ENCODE peak calls at places on chromosomes 5 and 9, in six cellular contexts. A is uterus, C is Calu3, Y is NCI-H748 treated with DMSO at 0.1 percent for 48 hours, Q is dermis microvascular lymphatic vessel endothelial cell, T is Caco-2. K is an unnamed sample.

GRCh38 chr9:110578896-110579752 is at the start of gene SVEP1:
- DNase-seq in T (peak), Y (peak), C (no peak), Q (peak), A (peak), K (no peak)

GRCh38 chr5:54115768-54116403 is 194.5 kb downstream of the ARL15 start:
- DNase-seq in C (no peak), Q (no peak), T (no peak), Y (no peak), A (no peak), K (peak)

GRCh38 chr9:69326261-69326660 is 1.2 kb downstream of the ENTREP1 start:
- DNase-seq in Q (no peak), A (no peak), Y (no peak), T (no peak), C (no peak), K (no peak)

GRCh38 chr5:1555011-1555807 is 31.4 kb upstream of the LPCAT1 start:
- DNase-seq in A (peak), Q (no peak), Y (peak), T (no peak), C (peak), K (no peak)

GRCh38 chr5:144142030-144142825 is 28.2 kb downstream of the YIPF5 start:
- DNase-seq in C (no peak), T (peak), Y (peak), Q (peak), A (no peak), K (peak)

GRCh38 chr5:158658439-158659230 is 441.1 kb downstream of the EBF1 start:
- DNase-seq in A (no peak), Q (no peak), Y (no peak), T (no peak), C (no peak), K (no peak)

GRCh38 chr9:87796232-87796631 is 70.3 kb downstream of the CTSL start:
- DNase-seq in T (no peak), C (no peak), A (no peak), Q (no peak), Y (no peak), K (no peak)

GRCh38 chr5:54719384-54720306 is 202.1 kb downstream of the SNX18 start:
- DNase-seq in T (no peak), Q (peak), A (no peak), C (no peak), Y (no peak), K (no peak)

GRCh38 chr5:171295299-171295698 is 13.7 kb upstream of the TLX3 start:
- DNase-seq in A (no peak), Q (peak), Y (no peak), T (no peak), C (no peak), K (no peak)

GRCh38 chr5:161273410-161273809 is 273.1 kb downstream of the GABRB2 start:
- DNase-seq in T (no peak), A (no peak), C (no peak), Q (no peak), Y (no peak), K (no peak)

GRCh38 chr5:139104577-139105271 is 93.4 kb downstream of the SIL1 start:
- DNase-seq in T (no peak), Q (no peak), Y (no peak), C (no peak), A (peak), K (no peak)

GRCh38 chr5:168916852-168917251 is 337.7 kb upstream of the PANK3 start:
- DNase-seq in Q (no peak), A (no peak), T (no peak), C (no peak), Y (no peak), K (no peak)

GRCh38 chr5:62791059-62791458 is 212.4 kb downstream of the LRRC70 start:
- DNase-seq in C (peak), A (no peak), Q (peak), Y (no peak), T (no peak), K (no peak)

GRCh38 chr9:31032206-31032605 is 1352.2 kb upstream of the ACO1 start:
- DNase-seq in Q (no peak), T (no peak), A (no peak), C (no peak), Y (no peak), K (no peak)

GRCh38 chr5:154273028-154273617 is 82.6 kb downstream of the GALNT10 start:
- DNase-seq in Y (no peak), Q (no peak), T (peak), C (no peak), A (peak), K (no peak)

GRCh38 chr5:126931968-126932622 is 98.3 kb downstream of the MARCHF3 start:
- DNase-seq in Y (no peak), A (no peak), T (no peak), Q (no peak), C (no peak), K (no peak)

GRCh38 chr9:69671904-69672827 is at the start of gene APBA1:
- DNase-seq in A (peak), Y (peak), C (peak), Q (peak), T (peak), K (peak)

GRCh38 chr9:72592501-72593403 is 71.3 kb downstream of the TMC1 start:
- DNase-seq in C (peak), Y (peak), T (peak), A (no peak), Q (peak), K (peak)

GRCh38 chr5:179258001-179258921 is 87.0 kb downstream of the ADAMTS2 start:
- DNase-seq in C (no peak), A (peak), Y (no peak), Q (no peak), T (no peak), K (no peak)

GRCh38 chr9:1362845-1363244 is 312.7 kb downstream of the DMRT2 start:
- DNase-seq in Y (no peak), A (no peak), C (no peak), T (no peak), Q (no peak), K (no peak)

GRCh38 chr5:128216860-128217531 is 133.4 kb downstream of the SLC12A2 start:
- DNase-seq in T (no peak), Q (no peak), A (no peak), C (no peak), Y (no peak), K (no peak)

GRCh38 chr9:125409637-125410521 is 148.3 kb downstream of the GAPVD1 start:
- DNase-seq in C (peak), Q (peak), A (peak), T (peak), Y (no peak), K (peak)

GRCh38 chr5:139640432-139641115 is 7.6 kb upstream of the CXXC5 start:
- DNase-seq in Y (no peak), C (no peak), T (no peak), A (no peak), Q (no peak), K (no peak)

GRCh38 chr9:95415158-95415557 is 97.6 kb upstream of the FANCC start:
- DNase-seq in C (no peak), Q (no peak), T (no peak), Y (no peak), A (no peak), K (no peak)

GRCh38 chr5:27494845-27495244 is 456.5 kb upstream of the CDH9 start:
- DNase-seq in A (no peak), Q (no peak), Y (no peak), T (no peak), C (no peak), K (no peak)

GRCh38 chr9:92133949-92134604 is 18.9 kb upstream of the SPTLC1 start:
- DNase-seq in A (peak), Q (peak), T (peak), Y (peak), C (peak), K (peak)

GRCh38 chr5:959581-960531 is 48.7 kb upstream of the NKD2 start:
- DNase-seq in C (no peak), T (no peak), Q (no peak), Y (no peak), A (no peak), K (no peak)

GRCh38 chr5:97536683-97537082 is 353.6 kb upstream of the RIOK2 start:
- DNase-seq in A (no peak), C (no peak), T (no peak), Y (no peak), Q (no peak), K (no peak)

GRCh38 chr5:41524174-41524573 is 13.8 kb upstream of the PLCXD3 start:
- DNase-seq in T (no peak), Q (no peak), Y (peak), A (no peak), C (no peak), K (no peak)

GRCh38 chr5:54257366-54258118 is 52.8 kb downstream of the ARL15 start:
- DNase-seq in T (no peak), Q (no peak), C (no peak), Y (no peak), A (no peak), K (no peak)

GRCh38 chr5:136799806-136800372 is 434.5 kb upstream of the TRPC7 start:
- DNase-seq in Y (no peak), T (no peak), Q (no peak), C (no peak), A (no peak), K (no peak)

GRCh38 chr9:134335095-134335489 is 8.8 kb downstream of the RXRA start:
- DNase-seq in Y (no peak), A (no peak), Q (no peak), C (no peak), T (no peak), K (no peak)

GRCh38 chr5:140041492-140042421 is 1.3 kb downstream of the NRG2 start:
- DNase-seq in A (peak), Y (peak), C (peak), Q (peak), T (no peak), K (no peak)

GRCh38 chr9:126057036-126057435 is 269.6 kb upstream of the MVB12B start:
- DNase-seq in Q (no peak), T (no peak), C (no peak), Y (no peak), A (no peak), K (no peak)

GRCh38 chr9:72596451-72597180 is 75.2 kb downstream of the TMC1 start:
- DNase-seq in Q (no peak), Y (no peak), A (no peak), T (no peak), C (no peak), K (no peak)